ENCODE peak calls at places on chromosomes 2 and 18, in five cellular contexts. B is endothelial cell of umbilical vein, K is heart left ventricle, N is spleen, Q is tibial artery. H is an unnamed sample. For H3K27me3 and H3K9me3, the result is how much of the 10 kb centered on the place peaks cover.

GRCh38 chr2:104851236-104852160 is 2.4 kb upstream of the POU3F3 start:
- DNase-seq in Q (no peak), K (no peak), N (no peak), B (no peak), H (no peak)

GRCh38 chr2:214810670-214811069 is 1.2 kb upstream of the BARD1 start:
- DNase-seq in Q (no peak), K (no peak), B (peak), N (peak), H (peak)

GRCh38 chr2:26314243-26314642 is 31.7 kb upstream of the SELENOI start:
- DNase-seq in B (no peak), Q (no peak), N (no peak), K (no peak), H (no peak)

GRCh38 chr2:111676423-111676822 is 207.6 kb downstream of the ANAPC1 start:
- DNase-seq in K (no peak), N (no peak), Q (no peak), B (no peak), H (no peak)

GRCh38 chr18:22643731-22644130 is 226.0 kb upstream of the CTAGE1 start:
- DNase-seq in B (no peak), Q (no peak), N (no peak), K (no peak), H (no peak)

GRCh38 chr2:68411397-68412126 is 46.5 kb downstream of the PLEK start:
- DNase-seq in Q (no peak), N (no peak), B (no peak), K (no peak), H (no peak)

GRCh38 chr2:191297031-191297430 is 51.8 kb downstream of the MYO1B start:
- DNase-seq in K (no peak), Q (no peak), N (no peak), B (no peak), H (no peak)

GRCh38 chr2:70132244-70133126 is 45.2 kb downstream of the PCBP1 start:
- DNase-seq in B (peak), K (peak), Q (peak), N (peak), H (peak)

GRCh38 chr2:16320716-16321115 is 344.9 kb downstream of the CYRIA start:
- DNase-seq in K (no peak), N (no peak), Q (no peak), B (no peak), H (no peak)

GRCh38 chr2:46297546-46298271 is 502 bp downstream of the EPAS1 start:
- DNase-seq in B (no peak), N (peak), Q (peak), K (peak), H (peak)

GRCh38 chr2:216774620-216775019 is 79.3 kb upstream of the IGFBP5 start:
- DNase-seq in Q (peak), B (no peak), N (no peak), K (peak), H (peak)

DNA sequence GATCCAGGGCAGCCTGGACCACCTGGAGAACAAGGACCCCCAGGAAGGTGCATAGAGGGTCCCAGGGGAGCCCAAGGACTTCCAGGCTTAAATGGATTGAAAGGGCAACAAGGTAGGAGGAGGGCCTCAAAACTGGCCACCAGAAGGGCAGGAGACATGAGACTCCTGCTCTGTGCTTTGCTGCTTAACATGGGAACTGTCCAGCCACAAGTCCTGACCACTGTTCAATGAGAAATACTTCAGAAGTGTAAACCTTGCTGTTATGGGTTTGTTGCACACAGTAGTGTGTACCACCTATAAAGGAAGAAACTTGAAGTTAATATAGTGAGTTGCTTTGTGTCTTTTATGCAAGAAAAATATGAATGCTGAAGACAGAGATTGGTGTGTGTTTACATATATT is 44.2 kb upstream of the MFF start:
- DNase-seq in Q (no peak), N (no peak), K (no peak), B (no peak), H (no peak)
- H3K27me3 ChIP-seq in Q (under half), N (under half), K (under half), B (under half), H (under half)

GRCh38 chr2:1405967-1406366 is 7.3 kb upstream of the TPO start:
- DNase-seq in N (no peak), B (no peak), K (no peak), Q (no peak), H (no peak)

GRCh38 chr2:1405124-1405523 is 8.1 kb upstream of the TPO start:
- DNase-seq in B (no peak), K (no peak), N (no peak), Q (no peak), H (no peak)

GRCh38 chr2:1403565-1403964 is 9.7 kb upstream of the TPO start:
- DNase-seq in B (no peak), Q (no peak), N (no peak), K (no peak), H (no peak)

GRCh38 chr2:1406434-1406833 is 6.8 kb upstream of the TPO start:
- DNase-seq in N (no peak), Q (no peak), K (no peak), B (no peak), H (no peak)

DNA sequence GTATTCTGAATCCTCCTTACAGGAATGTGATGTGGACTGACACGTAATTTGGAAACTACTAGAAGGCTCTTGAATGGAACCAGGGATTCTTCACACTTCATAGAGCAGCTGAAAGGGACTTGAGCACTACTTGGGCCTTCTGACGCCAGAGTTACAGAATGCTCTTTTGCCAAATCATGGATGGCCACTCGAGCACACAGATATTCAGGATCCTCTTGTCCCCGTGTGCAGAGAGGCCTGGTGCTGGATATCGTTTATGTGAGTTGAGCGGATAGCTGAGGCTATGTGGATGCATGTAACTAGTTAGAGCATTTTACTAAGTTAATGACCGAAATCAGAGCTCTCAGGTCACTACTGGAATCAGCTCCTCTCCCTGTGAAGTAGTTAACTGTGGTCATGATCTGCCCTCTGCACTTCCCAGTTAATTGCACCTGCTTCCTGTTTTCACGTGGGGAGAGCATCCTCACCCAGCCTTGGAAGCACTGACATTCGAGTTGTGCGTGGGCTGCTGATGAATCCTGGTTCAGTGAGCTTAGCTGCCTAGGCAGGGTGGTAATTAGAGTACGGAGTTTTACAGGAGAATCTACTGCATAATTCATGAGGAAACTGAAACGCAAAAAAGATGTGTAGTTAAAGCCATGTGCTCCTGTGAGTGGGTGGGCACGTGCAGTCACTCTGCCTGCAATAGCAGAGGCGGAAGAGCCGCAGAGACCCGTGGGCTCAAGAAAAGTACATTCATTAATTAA is 5.1 kb upstream of the TPO start:
- DNase-seq in N (no peak), Q (no peak), B (no peak), K (no peak), H (no peak)
- H3K4me3 ChIP-seq in N (no peak), Q (no peak), B (no peak), K (no peak), H (no peak)

DNA sequence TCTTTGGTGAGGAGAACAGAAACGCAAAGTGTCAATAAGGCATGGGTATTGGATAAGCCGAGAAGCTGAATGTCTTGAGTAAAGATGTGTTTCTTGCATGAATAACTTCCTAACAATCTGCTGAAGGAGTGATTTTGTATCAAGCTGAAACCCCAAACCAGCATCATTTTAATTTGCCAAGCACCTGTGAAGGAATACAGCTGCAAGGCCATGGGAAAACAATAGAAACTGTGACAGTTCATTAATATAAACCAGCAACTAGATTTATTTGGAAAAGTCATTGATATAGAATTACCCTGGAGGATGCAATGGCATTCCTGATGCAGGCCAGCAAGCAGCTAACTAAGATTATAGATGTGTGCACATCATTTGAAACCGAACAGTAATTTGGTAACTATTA is 155.7 kb upstream of the TCF4 start:
- DNase-seq in Q (no peak), N (no peak), B (no peak), K (no peak), H (no peak)
- H3K9me3 ChIP-seq in Q (under half), N (under half), B (under half), K (under half), H (under half)

DNA sequence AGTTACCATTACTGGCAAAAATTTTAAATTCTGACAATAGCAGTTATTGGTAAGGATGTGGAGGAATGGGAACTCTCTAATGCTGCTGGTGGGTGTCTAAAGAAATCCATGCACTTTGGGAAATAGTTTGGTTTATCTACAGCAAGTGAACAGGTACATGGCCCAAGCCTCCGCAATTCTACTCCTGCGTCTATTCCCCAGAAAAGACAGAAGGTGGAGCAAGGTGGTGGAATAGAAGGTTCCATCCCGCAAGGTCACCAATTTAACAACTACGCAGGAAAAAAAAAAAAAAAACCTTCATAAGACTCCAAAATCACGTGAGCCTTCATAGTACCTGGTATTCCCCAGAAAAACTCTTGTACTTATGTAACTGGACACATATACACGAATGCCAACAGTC is 6.5 kb downstream of the CFAP65 start:
- DNase-seq in Q (no peak), K (no peak), B (no peak), N (no peak), H (no peak)
- H3K27me3 ChIP-seq in Q (under half), K (under half), B (under half), N (half or more), H (half or more)

GRCh38 chr2:227855440-227855839 is 16.0 kb upstream of the DAW1 start:
- DNase-seq in B (peak), K (no peak), N (no peak), Q (no peak), H (no peak)
- H3K4me3 ChIP-seq in B (no peak), K (no peak), N (no peak), Q (no peak), H (no peak)

DNA sequence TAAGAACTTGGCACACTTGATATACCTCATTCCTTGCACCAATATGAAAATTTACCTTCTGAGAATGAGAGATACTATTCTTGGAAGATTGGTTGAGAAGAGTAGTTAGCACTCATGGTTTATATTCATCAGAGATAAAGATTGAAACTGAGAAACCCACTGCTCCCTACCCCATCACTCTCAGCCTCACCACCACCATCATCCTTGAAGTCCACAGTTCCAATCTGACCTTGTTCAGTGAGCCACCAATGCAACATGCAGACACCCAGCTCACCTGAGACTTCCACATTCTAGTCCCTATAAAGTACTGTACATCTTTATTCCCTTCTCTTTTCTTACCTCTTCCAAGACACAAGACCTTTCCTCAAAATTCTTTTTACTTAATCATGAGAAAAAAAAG is 869.0 kb downstream of the TRIB2 start:
- DNase-seq in B (no peak), K (no peak), N (no peak), Q (no peak), H (no peak)
- H3K9me3 ChIP-seq in B (under half), K (under half), N (under half), Q (under half), H (under half)

DNA sequence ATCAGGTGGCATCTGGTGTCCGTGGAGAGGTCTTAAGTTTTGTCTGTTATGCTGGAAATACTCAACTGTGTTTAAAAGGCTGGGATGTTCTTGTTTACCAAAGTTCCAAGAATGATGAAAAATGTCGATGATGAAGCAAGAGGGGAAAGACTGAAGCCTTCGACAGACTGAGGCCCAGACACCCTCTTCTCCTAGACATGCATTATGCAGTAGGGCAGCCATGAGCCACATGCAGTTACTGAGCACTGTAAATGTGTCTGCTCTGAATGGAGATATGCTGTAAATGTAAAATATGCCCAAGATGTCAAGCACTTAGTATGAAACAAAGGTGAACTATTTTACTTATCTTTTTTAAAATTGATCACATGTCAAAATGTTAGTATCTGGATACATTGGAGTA is 163.1 kb downstream of the GALNT14 start:
- DNase-seq in Q (no peak), N (no peak), K (no peak), B (no peak), H (no peak)
- H3K27me3 ChIP-seq in Q (under half), N (under half), K (under half), B (under half), H (under half)

GRCh38 chr2:36370281-36370680 is 14.7 kb downstream of the CRIM1 start:
- DNase-seq in N (no peak), B (peak), Q (no peak), K (no peak), H (no peak)
- H3K4me3 ChIP-seq in N (no peak), B (no peak), Q (no peak), K (no peak), H (no peak)

DNA sequence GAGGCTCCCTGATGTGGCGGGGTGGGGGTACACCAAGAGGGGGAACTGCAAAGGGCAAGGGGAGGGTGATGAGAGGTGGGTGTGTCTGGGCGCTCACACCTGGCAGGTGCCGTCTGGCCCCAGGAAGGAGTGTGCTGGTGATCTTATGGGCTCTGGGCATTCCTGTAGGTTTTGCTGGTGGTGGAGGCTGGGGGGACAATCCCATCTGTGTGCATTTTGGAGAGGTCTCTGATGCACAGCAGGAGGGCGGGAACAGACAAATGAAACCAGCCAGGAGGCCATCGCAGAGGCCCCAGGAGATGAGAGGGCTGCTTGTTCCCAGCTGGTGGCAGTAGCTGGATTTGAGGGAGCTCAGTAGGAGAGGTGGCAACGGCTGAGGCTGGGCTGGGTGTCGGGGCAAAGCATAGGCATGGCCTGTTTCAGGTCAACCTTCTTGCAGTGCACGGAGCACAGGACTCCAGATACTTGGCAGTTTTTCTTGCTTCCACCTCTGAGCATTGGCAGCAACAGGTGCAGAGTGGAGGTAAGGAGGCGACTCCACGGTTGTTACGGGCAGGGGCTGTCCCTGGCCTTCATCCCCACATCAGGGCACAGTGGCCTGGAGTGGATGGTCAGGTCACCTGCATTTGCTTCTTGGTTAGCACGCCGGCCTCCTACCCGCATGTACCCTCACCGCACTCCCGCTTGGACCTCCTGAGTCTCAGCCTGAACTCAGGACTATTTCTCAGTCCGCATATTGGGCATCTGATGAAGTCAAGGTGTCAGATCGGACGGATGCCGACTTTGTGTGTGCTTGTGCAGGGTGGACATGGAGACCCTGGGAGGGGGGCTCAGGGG is 194.2 kb upstream of the HDAC4 start:
- DNase-seq in K (peak), N (peak), Q (no peak), B (no peak), H (no peak)
- H3K9me3 ChIP-seq in K (under half), N (under half), Q (under half), B (under half), H (under half)